ENCODE peak calls at places on chromosomes 1 and 21, in five cellular contexts. A is GM06990, Z is OCI-LY7, D is cardiac fibroblast, P is A673. C is an unnamed sample.
A peak's percentile ranks its signal among the peaks of the same experiment; 100 is the strongest.

GRCh38 chr1:145751491-145752021 is 32.3 kb downstream of the CD160 start:
- DNase-seq in D (peak; percentile 83), A (no peak), P (peak; percentile 67), Z (no peak), C (no peak)

GRCh38 chr1:6065093-6065878 is 19.6 kb downstream of the KCNAB2 start:
- DNase-seq in Z (no peak), A (no peak), P (no peak), D (peak; percentile 7), C (no peak)

GRCh38 chr1:204073837-204074273 is 940 bp downstream of the SOX13 start:
- DNase-seq in P (peak; percentile 34), D (peak; percentile 42), A (no peak), Z (no peak), C (no peak)

GRCh38 chr1:22105611-22106207 is 37.2 kb downstream of the WNT4 start:
- DNase-seq in P (peak; percentile 62), A (no peak), D (peak; percentile 78), Z (peak; percentile 63), C (no peak)

GRCh38 chr1:224114787-224115175 is 870 bp downstream of the FBXO28 start:
- DNase-seq in Z (no peak), P (no peak), D (peak; percentile 9), A (no peak), C (no peak)

GRCh38 chr1:111082421-111083192 is 57.3 kb downstream of the DRAM2 start:
- DNase-seq in D (peak; percentile 11), P (no peak), Z (no peak), A (no peak), C (no peak)

GRCh38 chr1:235703516-235703915 is 53.9 kb upstream of the GNG4 start:
- DNase-seq in Z (no peak), D (peak; percentile 39), P (no peak), A (no peak), C (no peak)

GRCh38 chr1:52037402-52037814 is 3.8 kb upstream of the KTI12 start:
- DNase-seq in Z (no peak), D (peak; percentile 61), A (no peak), P (no peak), C (no peak)

GRCh38 chr1:24535021-24535424 is 20.9 kb upstream of the NCMAP start:
- DNase-seq in A (peak; percentile 64), D (no peak), Z (peak; percentile 81), P (no peak), C (no peak)

GRCh38 chr1:246002725-246003441 is 504.2 kb downstream of the SMYD3 start:
- DNase-seq in P (peak; percentile 85), D (peak; percentile 93), Z (peak; percentile 83), A (peak; percentile 26), C (peak; percentile 78)

GRCh38 chr1:224433041-224433670 is 1.4 kb downstream of the WDR26 start:
- DNase-seq in P (peak; percentile 22), Z (peak; percentile 13), D (peak; percentile 27), A (no peak), C (no peak)

GRCh38 chr1:61079898-61080336 is 2.4 kb upstream of the NFIA start:
- DNase-seq in Z (no peak), A (no peak), P (peak; percentile 97), D (peak; percentile 98), C (no peak)

GRCh38 chr1:170790651-170791071 is 126.7 kb downstream of the PRRX1 start:
- DNase-seq in P (no peak), A (no peak), Z (no peak), D (peak; percentile 28), C (no peak)

GRCh38 chr1:38489844-38490270 is 369.7 kb downstream of the RRAGC start:
- DNase-seq in A (no peak), D (peak; percentile 1), Z (peak; percentile 82), P (peak; percentile 64), C (no peak)

GRCh38 chr1:19251305-19252196 is at the start of the genes EMC1 and MRTO4:
- DNase-seq in Z (peak; percentile 88), A (peak; percentile 95), P (peak; percentile 94), D (peak; percentile 78), C (peak; percentile 78)

GRCh38 chr1:172069535-172069934 is 228.2 kb downstream of the DNM3 start:
- DNase-seq in Z (no peak), P (no peak), D (peak; percentile 38), A (no peak), C (no peak)

GRCh38 chr21:33828083-33828482 is 87.5 kb downstream of the ATP5PO start:
- DNase-seq in P (no peak), D (peak; percentile 47), A (no peak), Z (no peak), C (no peak)

GRCh38 chr1:115068780-115069179 is 20.5 kb downstream of the TSPAN2 start:
- DNase-seq in D (no peak), P (no peak), Z (no peak), A (no peak), C (no peak)

GRCh38 chr21:36563301-36563926 is 83.5 kb upstream of the CLDN14 start:
- DNase-seq in P (no peak), A (no peak), Z (no peak), D (no peak), C (no peak)

GRCh38 chr1:205294175-205294913 is 27.2 kb downstream of the NUAK2 start:
- DNase-seq in A (no peak), D (peak; percentile 90), P (no peak), Z (no peak), C (no peak)

GRCh38 chr1:88735909-88736308 is 51.8 kb downstream of the PKN2 start:
- DNase-seq in P (no peak), D (no peak), Z (no peak), A (no peak), C (no peak)

GRCh38 chr21:15088483-15088882 is 23.7 kb upstream of the NRIP1 start:
- DNase-seq in P (no peak), A (no peak), Z (no peak), D (no peak), C (no peak)

GRCh38 chr1:29855761-29856160 is 619.4 kb downstream of the PTPRU start:
- DNase-seq in D (no peak), P (peak; percentile 76), Z (no peak), A (no peak), C (no peak)

DNA sequence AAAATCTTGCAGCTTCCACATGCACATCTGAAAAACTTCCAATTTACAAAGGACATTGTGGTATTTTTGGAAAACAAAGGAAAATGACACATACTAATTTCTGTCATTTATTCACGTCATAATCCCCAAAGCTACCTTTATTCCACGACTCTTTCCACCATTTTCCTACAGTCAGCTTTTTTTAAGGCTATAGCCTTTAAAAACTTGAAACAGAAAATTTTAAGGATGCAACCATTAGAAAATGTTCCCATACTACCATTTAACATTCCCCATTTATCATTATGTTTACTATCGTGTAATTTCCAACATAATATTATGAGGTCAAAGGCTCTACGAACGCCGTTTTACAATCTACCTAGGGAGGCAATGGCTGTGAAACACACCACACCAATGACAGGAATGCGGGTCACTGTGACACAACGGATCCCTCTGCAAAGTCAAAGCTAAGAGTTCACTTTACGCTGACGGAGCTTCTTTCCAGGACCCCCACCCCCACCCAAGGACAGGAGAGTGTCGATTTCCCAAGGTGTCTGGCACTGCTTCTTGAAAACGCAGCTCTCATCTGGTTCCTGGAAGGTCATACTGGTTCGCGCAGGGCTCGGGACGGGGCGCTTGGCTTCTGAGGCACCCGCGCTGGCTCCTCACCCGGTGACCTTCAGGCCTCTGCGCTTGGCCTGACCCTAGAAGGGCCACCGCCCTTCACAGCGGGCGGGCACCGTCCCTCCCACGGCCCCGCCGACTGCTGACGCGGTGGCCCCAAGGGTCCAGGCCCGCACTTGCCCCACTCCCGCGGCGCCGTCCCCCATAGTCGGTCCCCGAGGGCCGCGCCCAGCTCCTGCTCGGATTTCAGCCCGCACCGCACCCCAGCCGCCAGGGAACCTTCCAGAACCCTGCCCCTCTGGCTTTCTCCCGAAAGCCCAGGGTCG is 50.6 kb upstream of the ATF3 start:
- DNase-seq in P (no peak), A (no peak), Z (no peak), D (peak; percentile 42), C (peak; percentile 84)
- TF ChIP-seq CTCF in P (no peak), A (no peak), Z (no peak), D (no peak), C (no peak)

GRCh38 chr1:156136970-156137483 is 16.4 kb upstream of the SEMA4A start:
- DNase-seq in P (no peak), Z (no peak), D (no peak), A (no peak), C (no peak)
- TF ChIP-seq CTCF in P (no peak), Z (peak; percentile 42), D (peak; percentile 24), A (peak; percentile 15), C (no peak)

DNA sequence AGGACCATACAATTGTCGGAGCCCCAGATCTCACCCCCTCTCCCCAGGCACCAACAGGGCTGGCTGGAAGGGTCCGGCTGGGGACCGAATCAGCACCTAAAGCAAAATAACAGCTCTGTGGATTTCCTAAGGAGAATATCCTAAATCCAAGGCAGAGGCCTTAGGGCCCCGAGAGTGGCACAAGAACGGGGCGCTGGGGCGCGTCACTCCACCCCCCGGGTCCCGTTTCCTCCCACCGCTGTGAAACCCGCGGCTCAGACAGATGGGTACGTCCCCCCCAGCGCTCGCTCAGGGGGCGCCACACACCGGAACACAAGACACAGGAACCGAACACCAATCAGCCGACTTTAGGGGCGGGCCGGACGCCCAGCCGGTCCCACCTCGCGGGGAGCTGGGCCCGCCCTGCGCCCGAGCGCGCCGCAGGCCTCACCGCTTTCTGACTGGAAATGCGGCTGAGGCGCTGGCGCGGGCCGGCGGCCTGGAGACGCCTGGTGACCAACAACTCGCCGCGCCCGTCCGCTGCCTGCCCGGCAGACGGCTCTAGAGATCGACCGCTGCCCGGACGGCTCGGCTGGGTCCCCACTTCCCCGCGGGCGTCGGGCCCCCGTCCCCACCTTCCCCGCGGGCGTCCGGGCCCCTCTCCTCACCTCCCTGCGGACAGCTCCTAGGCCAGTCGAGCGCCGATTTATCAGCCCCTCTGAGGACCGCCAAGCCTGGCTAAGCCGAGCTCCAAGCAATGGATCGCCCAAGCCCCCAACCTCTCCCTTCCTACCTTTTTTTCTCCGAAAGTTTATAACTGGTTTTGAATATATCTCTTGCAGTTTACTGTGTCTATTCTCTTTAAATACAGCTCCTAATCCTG is at the start of gene HFM1:
- DNase-seq in Z (peak; percentile 86), D (peak; percentile 86), A (peak; percentile 83), P (peak; percentile 88), C (no peak)
- TF ChIP-seq CTCF in Z (peak; percentile 36), D (no peak), A (no peak), P (no peak), C (no peak)

GRCh38 chr1:218259800-218260199 is 25.3 kb upstream of the RRP15 start:
- DNase-seq in A (no peak), Z (peak; percentile 46), P (peak; percentile 50), D (no peak), C (no peak)
- TF ChIP-seq CTCF in A (peak; percentile 61), Z (peak; percentile 84), P (peak; percentile 45), D (peak; percentile 25), C (peak; percentile 35)